ENCODE peak calls at places on chromosomes 2 and 18, in six cellular contexts. E is tibial artery, M is fibroblast of lung, S is GM23248, I is kidney, N is neural progenitor cell. G is an unnamed sample.

GRCh38 chr2:231693956-231694355 is 14.4 kb upstream of the PTMA start:
- DNase-seq in E (no peak), M (no peak), S (peak; percentile 59), I (no peak), N (no peak), G (no peak)

GRCh38 chr2:237980751-237981150 is 13.9 kb downstream of the UBE2F start:
- DNase-seq in E (no peak), M (peak; percentile 36), S (no peak), I (no peak), N (no peak), G (no peak)

GRCh38 chr2:69305712-69306611 is 81.1 kb downstream of the GFPT1 start:
- DNase-seq in E (peak; percentile 64), M (peak; percentile 34), S (peak; percentile 65), I (no peak), N (peak; percentile 50), G (no peak)

GRCh38 chr2:230877737-230878598 is 13.2 kb downstream of the ITM2C start:
- DNase-seq in E (peak; percentile 48), M (no peak), S (no peak), I (peak; percentile 59), N (no peak), G (no peak)

GRCh38 chr18:74172697-74173433 is 24.5 kb downstream of the TIMM21 start:
- DNase-seq in E (no peak), M (no peak), S (no peak), I (no peak), N (no peak), G (no peak)

GRCh38 chr18:61096231-61096630 is 237.0 kb upstream of the CDH20 start:
- DNase-seq in E (no peak), M (no peak), S (no peak), I (no peak), N (no peak), G (no peak)

GRCh38 chr2:105394951-105395611 is 3.8 kb downstream of the FHL2 start:
- DNase-seq in E (no peak), M (peak; percentile 75), S (peak; percentile 46), I (no peak), N (no peak), G (no peak)

GRCh38 chr18:24995738-24996137 is 356.2 kb downstream of the ZNF521 start:
- DNase-seq in E (no peak), M (peak; percentile 40), S (peak; percentile 78), I (no peak), N (no peak), G (no peak)

GRCh38 chr2:74502720-74503505 is 3.5 kb upstream of the LBX2 start:
- DNase-seq in E (peak; percentile 88), M (peak; percentile 81), S (peak; percentile 93), I (peak; percentile 96), N (peak; percentile 54), G (peak; percentile 75)

GRCh38 chr2:12318427-12319057 is 398.2 kb upstream of the TRIB2 start:
- DNase-seq in E (no peak), M (peak; percentile 98), S (peak; percentile 83), I (no peak), N (no peak), G (peak; percentile 67)

GRCh38 chr2:64654993-64655666 is 1.4 kb upstream of the SERTAD2 start:
- DNase-seq in E (no peak), M (peak; percentile 45), S (peak; percentile 77), I (no peak), N (no peak), G (no peak)

GRCh38 chr2:109352066-109352897 is 223.3 kb downstream of the SH3RF3 start:
- DNase-seq in E (no peak), M (no peak), S (no peak), I (no peak), N (no peak), G (no peak)

GRCh38 chr2:127381762-127382161 is 6.0 kb downstream of the MAP3K2 start:
- DNase-seq in E (no peak), M (no peak), S (no peak), I (no peak), N (no peak), G (peak; percentile 36)

GRCh38 chr2:166572958-166573357 is 78.9 kb upstream of the SCN7A start:
- DNase-seq in E (no peak), M (no peak), S (no peak), I (no peak), N (no peak), G (no peak)

GRCh38 chr2:217223222-217223930 is 363.5 kb upstream of the TNP1 start:
- DNase-seq in E (no peak), M (peak; percentile 98), S (peak; percentile 86), I (no peak), N (no peak), G (peak; percentile 75)

GRCh38 chr2:161139098-161139987 is 20.9 kb upstream of the TANK start:
- DNase-seq in E (no peak), M (peak; percentile 69), S (peak; percentile 84), I (no peak), N (no peak), G (no peak)

GRCh38 chr2:146701183-146701582 is 1143.6 kb upstream of the ACVR2A start:
- DNase-seq in E (no peak), M (no peak), S (no peak), I (no peak), N (peak; percentile 35), G (no peak)

GRCh38 chr18:58496937-58497336 is 132.0 kb downstream of the ALPK2 start:
- DNase-seq in E (no peak), M (no peak), S (no peak), I (no peak), N (peak; percentile 60), G (peak; percentile 3)

GRCh38 chr2:207498427-207498826 is 31.3 kb upstream of the CREB1 start:
- DNase-seq in E (no peak), M (no peak), S (no peak), I (no peak), N (no peak), G (no peak)

GRCh38 chr2:237696471-237696870 is 69.1 kb downstream of the LRRFIP1 start:
- DNase-seq in E (no peak), M (no peak), S (no peak), I (peak; percentile 67), N (no peak), G (no peak)

GRCh38 chr18:39935598-39935997 is 2019.4 kb upstream of the PIK3C3 start:
- DNase-seq in E (no peak), M (no peak), S (no peak), I (no peak), N (no peak), G (no peak)

DNA sequence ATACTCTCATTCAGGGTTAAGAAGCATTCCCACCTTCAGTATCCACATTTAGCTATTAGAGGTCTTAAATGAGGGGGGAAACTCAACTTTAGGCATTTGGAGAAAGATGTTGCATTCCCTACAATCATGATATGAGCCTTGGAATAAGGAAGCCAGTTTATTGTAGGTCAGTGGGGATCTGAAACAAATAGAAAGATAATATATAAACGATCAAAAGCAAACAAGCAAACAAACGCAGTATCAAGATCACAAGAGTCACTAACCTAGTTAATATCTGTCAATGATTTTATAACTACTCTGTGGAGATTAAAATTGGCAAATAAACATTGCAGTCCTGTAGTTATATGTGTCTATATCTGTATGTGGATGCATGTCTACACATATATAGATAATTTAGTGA is 152.4 kb upstream of the LRATD1 start:
- DNase-seq in E (no peak), M (no peak), S (no peak), I (no peak), N (no peak), G (no peak)
- H3K27ac ChIP-seq in E (no peak overlapping the region), M (no peak overlapping the region), S (no peak overlapping the region), I (no peak overlapping the region), N (no peak overlapping the region), G (no peak overlapping the region)

GRCh38 chr2:128528133-128528532 is 209.5 kb upstream of the HS6ST1 start:
- DNase-seq in E (no peak), M (no peak), S (no peak), I (no peak), N (no peak), G (no peak)

GRCh38 chr2:128526455-128526976 is 207.8 kb upstream of the HS6ST1 start:
- DNase-seq in E (no peak), M (no peak), S (no peak), I (no peak), N (no peak), G (no peak)

GRCh38 chr2:128523490-128523889 is 204.8 kb upstream of the HS6ST1 start:
- DNase-seq in E (no peak), M (no peak), S (no peak), I (no peak), N (no peak), G (no peak)

GRCh38 chr2:128524183-128524582 is 205.5 kb upstream of the HS6ST1 start:
- DNase-seq in E (no peak), M (no peak), S (no peak), I (no peak), N (no peak), G (no peak)

DNA sequence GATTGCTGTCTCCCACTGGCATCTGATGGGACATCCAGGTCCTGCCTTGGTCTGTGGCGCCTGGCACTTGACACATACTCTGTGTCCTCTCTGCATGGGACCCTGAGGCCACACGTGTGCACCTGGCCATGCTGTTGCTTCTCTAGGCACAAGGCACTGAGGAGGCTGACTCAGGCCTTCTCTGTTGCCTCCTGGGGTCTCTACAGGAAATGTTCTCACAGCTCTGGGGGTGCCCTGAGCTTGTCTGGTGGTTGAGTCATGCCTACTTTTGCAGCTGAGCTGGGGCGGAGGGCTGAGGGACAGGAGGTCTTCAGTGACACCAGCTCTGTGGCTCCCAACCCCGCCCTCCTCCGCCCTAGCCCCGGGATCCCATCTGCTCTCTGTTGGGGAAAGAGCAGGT is 207.0 kb upstream of the HS6ST1 start:
- DNase-seq in E (no peak), M (peak; percentile 21), S (no peak), I (peak; percentile 45), N (no peak), G (no peak)
- H3K27ac ChIP-seq in E (no peak overlapping the region), M (no peak overlapping the region), S (no peak overlapping the region), I (no peak overlapping the region), N (no peak overlapping the region), G (no peak overlapping the region)

GRCh38 chr2:102065675-102066252 is 74.0 kb downstream of the IL1R2 start:
- DNase-seq in E (no peak), M (peak; percentile 92), S (peak; percentile 77), I (peak; percentile 77), N (no peak), G (peak; percentile 57)
- H3K27ac ChIP-seq in E (peak overlapping the region; percentile 88), M (peak overlapping the region; percentile 98), S (peak overlapping the region; percentile 100), I (peak overlapping the region; percentile 56), N (no peak overlapping the region), G (no peak overlapping the region)

GRCh38 chr2:7146151-7146550 is 228.9 kb downstream of the RNF144A start:
- DNase-seq in E (no peak), M (no peak), S (no peak), I (no peak), N (no peak), G (no peak)

DNA sequence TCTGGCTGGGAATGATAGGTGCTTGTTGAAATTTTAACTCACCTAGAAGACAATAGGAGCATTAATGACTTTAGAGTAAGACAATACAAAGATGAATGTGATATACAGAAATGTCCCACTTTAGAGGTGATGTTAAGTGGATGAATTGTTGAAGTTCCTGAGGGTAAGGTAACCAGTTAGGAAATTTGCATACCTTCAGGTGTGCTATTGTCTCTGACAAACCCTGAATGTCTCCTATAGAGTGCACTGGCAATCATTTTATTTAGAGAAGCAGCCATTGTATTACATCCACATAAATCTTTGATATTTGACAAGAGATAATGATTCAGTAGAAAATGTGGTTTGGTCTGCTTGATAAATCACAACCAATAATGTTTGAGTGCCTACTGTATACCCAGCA is 228.5 kb downstream of the RNF144A start:
- DNase-seq in E (no peak), M (no peak), S (no peak), I (no peak), N (no peak), G (no peak)
- H3K27ac ChIP-seq in E (no peak overlapping the region), M (no peak overlapping the region), S (no peak overlapping the region), I (no peak overlapping the region), N (no peak overlapping the region), G (no peak overlapping the region)

G was measured in RWPE1.